ENCODE peak calls at places on chromosomes 6 and 20, in eight cellular contexts. Y is foreskin fibroblast, X is SK-N-SH, G is GM12865, V is heart left ventricle, K is fibroblast of mammary gland, H is neuronal stem cell, M is Karpas-422. I is an unnamed sample.
A peak's percentile ranks its signal among the peaks of the same experiment; 100 is the strongest.

GRCh38 chr6:7784706-7785105 is 58.8 kb downstream of the BMP6 start:
- DNase-seq in G (peak; percentile 29), M (no peak), H (no peak), X (no peak), Y (no peak), V (no peak), K (no peak), I (no peak)

GRCh38 chr6:129929433-129929832 is 68.3 kb upstream of the TMEM244 start:
- DNase-seq in Y (peak; percentile 86), H (no peak), V (no peak), M (no peak), K (peak; percentile 96), G (no peak), X (no peak), I (peak; percentile 92)

GRCh38 chr6:19153981-19154295 is 683.2 kb upstream of the ID4 start:
- DNase-seq in V (peak; percentile 20), M (no peak), K (no peak), Y (no peak), G (no peak), H (no peak), X (no peak), I (no peak)

GRCh38 chr6:135090819-135091218 is 36.2 kb upstream of the HBS1L start:
- DNase-seq in K (no peak), V (no peak), H (no peak), X (no peak), M (no peak), G (no peak), Y (no peak), I (no peak)

GRCh38 chr6:84906514-84906913 is 142.1 kb upstream of the TBX18 start:
- DNase-seq in M (no peak), K (no peak), X (no peak), V (no peak), G (no peak), H (no peak), Y (no peak), I (no peak)

GRCh38 chr20:32040142-32040953 is 11.7 kb upstream of the HCK start:
- DNase-seq in K (no peak), X (no peak), M (peak; percentile 94), H (no peak), G (peak; percentile 55), V (peak; percentile 70), Y (no peak), I (no peak)

GRCh38 chr20:51054233-51054632 is 31.3 kb upstream of the KCNG1 start:
- DNase-seq in M (no peak), G (no peak), H (no peak), K (no peak), X (no peak), Y (no peak), V (no peak), I (no peak)

GRCh38 chr6:169340395-169340794 is 86.7 kb upstream of the THBS2 start:
- DNase-seq in H (no peak), Y (no peak), X (peak; percentile 31), V (no peak), M (no peak), K (no peak), G (no peak), I (peak; percentile 44)

GRCh38 chr20:25257130-25257529 is 9.2 kb downstream of the PYGB start:
- DNase-seq in V (no peak), Y (no peak), M (no peak), K (no peak), X (no peak), G (no peak), H (no peak), I (no peak)

GRCh38 chr6:34248198-34248726 is 544 bp downstream of the SMIM29 start:
- DNase-seq in G (peak; percentile 64), X (peak; percentile 65), Y (no peak), V (peak; percentile 79), M (peak; percentile 75), H (no peak), K (peak; percentile 50), I (peak; percentile 39)

GRCh38 chr6:18121580-18122127 is 823 bp downstream of the NHLRC1 start:
- DNase-seq in G (peak; percentile 65), M (peak; percentile 81), Y (no peak), H (no peak), V (no peak), K (no peak), X (no peak), I (no peak)

GRCh38 chr20:53609501-53610445 is 16.1 kb upstream of the ZNF217 start:
- DNase-seq in Y (peak; percentile 61), H (no peak), V (peak; percentile 45), X (no peak), K (peak; percentile 47), G (peak; percentile 77), M (no peak), I (peak; percentile 45)

GRCh38 chr6:158697798-158698197 is 47.9 kb downstream of the SYTL3 start:
- DNase-seq in G (no peak), V (no peak), H (no peak), K (peak; percentile 50), M (no peak), X (no peak), Y (no peak), I (peak; percentile 80)

GRCh38 chr20:25148181-25148981 is 47.1 kb upstream of the ENTPD6 start:
- DNase-seq in G (peak; percentile 16), Y (peak; percentile 44), H (no peak), X (peak; percentile 56), V (peak; percentile 58), K (peak; percentile 53), M (no peak), I (peak; percentile 33)

GRCh38 chr20:38669688-38670087 is 54.6 kb upstream of the SLC32A1 start:
- DNase-seq in G (no peak), Y (no peak), V (no peak), M (no peak), K (no peak), H (no peak), X (no peak), I (no peak)
- H3K4me3 ChIP-seq in G (no peak overlapping the region), Y (no peak overlapping the region), V (no peak overlapping the region), M (no peak overlapping the region), K (no peak overlapping the region), H (no peak overlapping the region), X (no peak overlapping the region), I (no peak overlapping the region)

GRCh38 chr6:15430947-15431405 is 185.1 kb downstream of the JARID2 start:
- DNase-seq in V (no peak), M (no peak), X (no peak), K (no peak), H (no peak), Y (no peak), G (no peak), I (peak; percentile 55)

GRCh38 chr6:15429146-15430110 is 183.6 kb downstream of the JARID2 start:
- DNase-seq in X (no peak), M (no peak), V (no peak), G (no peak), Y (peak; percentile 56), H (no peak), K (peak; percentile 78), I (peak; percentile 91)

GRCh38 chr6:15427360-15428070 is 181.6 kb downstream of the JARID2 start:
- DNase-seq in K (peak; percentile 21), G (peak; percentile 31), V (no peak), Y (no peak), X (no peak), M (peak; percentile 57), H (no peak), I (no peak)

GRCh38 chr6:15431762-15432495 is 186.1 kb downstream of the JARID2 start:
- DNase-seq in H (no peak), G (no peak), Y (no peak), V (no peak), X (no peak), M (no peak), K (peak; percentile 35), I (peak; percentile 54)

DNA sequence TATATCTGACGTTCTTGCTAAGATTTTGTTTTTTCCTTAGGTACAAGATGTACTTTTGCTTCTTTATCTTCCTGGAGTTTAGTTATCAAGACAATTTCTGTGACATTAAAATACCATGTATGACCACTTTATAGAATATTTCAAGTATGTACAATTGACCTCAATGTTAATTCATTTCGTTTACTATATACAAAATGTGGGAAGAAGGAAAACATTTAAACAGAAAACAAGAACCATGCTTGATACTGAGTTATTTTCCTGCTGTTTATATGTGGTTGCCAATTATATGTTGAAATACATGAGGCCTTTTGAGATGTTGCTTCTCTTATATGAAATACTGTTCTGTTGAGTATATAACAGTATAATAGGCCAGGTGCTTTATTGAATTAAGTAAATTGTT is 184.3 kb downstream of the JARID2 start:
- DNase-seq in X (no peak), H (no peak), V (no peak), M (no peak), K (no peak), Y (no peak), G (no peak), I (peak; percentile 51)
- H3K4me3 ChIP-seq in X (no peak overlapping the region), H (no peak overlapping the region), V (no peak overlapping the region), M (no peak overlapping the region), K (no peak overlapping the region), Y (no peak overlapping the region), G (no peak overlapping the region), I (no peak overlapping the region)

GRCh38 chr6:10384719-10385511 is 30.0 kb downstream of the TFAP2A start:
- DNase-seq in M (no peak), V (no peak), K (no peak), G (no peak), H (peak; percentile 15), X (no peak), Y (no peak), I (no peak)
- H3K4me3 ChIP-seq in M (no peak overlapping the region), V (no peak overlapping the region), K (no peak overlapping the region), G (no peak overlapping the region), H (no peak overlapping the region), X (no peak overlapping the region), Y (peak overlapping the region; percentile 18), I (no peak overlapping the region)

GRCh38 chr6:160137989-160138835 is 16.6 kb downstream of the SLC22A1 start:
- DNase-seq in H (peak; percentile 31), V (peak; percentile 55), M (peak; percentile 80), Y (peak; percentile 60), X (peak; percentile 54), K (peak; percentile 72), G (peak; percentile 70), I (peak; percentile 57)

GRCh38 chr6:160137130-160137988 is 15.7 kb downstream of the SLC22A1 start:
- DNase-seq in H (no peak), K (no peak), G (no peak), M (no peak), Y (no peak), V (no peak), X (no peak), I (no peak)

GRCh38 chr6:160133441-160134336 is 12.1 kb downstream of the SLC22A1 start:
- DNase-seq in K (no peak), X (no peak), H (no peak), V (no peak), M (no peak), G (no peak), Y (no peak), I (no peak)

GRCh38 chr6:160134779-160135547 is 13.3 kb downstream of the SLC22A1 start:
- DNase-seq in M (no peak), Y (no peak), X (no peak), K (no peak), H (no peak), V (no peak), G (no peak), I (no peak)

DNA sequence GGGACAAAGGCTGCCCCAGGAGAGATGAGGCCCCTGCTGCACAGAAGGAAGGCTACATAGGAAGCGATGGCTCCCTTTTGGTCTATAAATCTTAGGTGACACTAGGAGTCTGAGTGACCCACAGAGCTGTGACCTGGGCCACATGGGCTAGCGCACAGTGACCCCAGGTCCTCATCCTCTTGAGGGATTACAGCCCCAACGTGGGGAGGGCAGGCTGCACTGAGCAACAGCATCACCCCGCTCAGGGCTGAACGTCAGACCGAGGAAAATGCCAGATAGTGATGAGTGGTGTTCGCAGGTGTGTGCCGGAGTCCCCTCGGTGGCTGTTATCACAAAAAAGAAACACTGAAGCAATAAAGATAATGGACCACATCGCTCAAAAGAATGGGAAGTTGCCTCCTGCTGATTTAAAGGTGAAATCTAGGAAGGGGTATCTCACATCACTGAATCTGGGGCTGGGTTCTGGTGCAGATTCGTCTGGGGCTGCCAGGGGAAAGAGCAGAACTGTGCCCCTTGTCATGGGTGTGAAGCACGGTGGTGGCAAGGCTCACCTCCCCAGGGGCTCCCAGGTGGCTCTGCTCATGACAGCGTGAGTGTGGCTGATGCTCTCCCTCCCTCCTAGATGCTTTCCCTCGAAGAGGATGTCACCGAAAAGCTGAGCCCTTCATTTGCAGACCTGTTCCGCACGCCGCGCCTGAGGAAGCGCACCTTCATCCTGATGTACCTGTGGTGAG is 14.5 kb downstream of the SLC22A1 start:
- DNase-seq in V (no peak), Y (no peak), X (no peak), K (no peak), G (no peak), M (no peak), H (no peak), I (no peak)
- H3K4me3 ChIP-seq in V (no peak overlapping the region), Y (no peak overlapping the region), X (no peak overlapping the region), K (no peak overlapping the region), G (no peak overlapping the region), M (no peak overlapping the region), H (no peak overlapping the region), I (no peak overlapping the region)